ENCODE peak calls at places on chromosome 12, in nine cellular contexts. X, H, R, U, W, F, N, V and L are unnamed samples.

GRCh38 chr12:106123551-106123991 is 15.2 kb downstream of the NUAK1 start:
- DNase-seq in X (peak), R (no peak), H (no peak), U (peak), N (no peak), V (no peak), W (peak), F (no peak), L (no peak)

GRCh38 chr12:58502857-58503256 is 417.4 kb downstream of the LRIG3 start:
- DNase-seq in N (no peak), X (no peak), F (no peak), W (peak), V (no peak), H (no peak), U (peak), R (no peak), L (no peak)

GRCh38 chr12:53991077-53991460 is 6.1 kb downstream of the HOXC10 start:
- DNase-seq in U (no peak), V (no peak), N (no peak), H (no peak), X (no peak), F (no peak), R (no peak), W (no peak), L (no peak)

GRCh38 chr12:110141389-110141788 is 17.2 kb downstream of the IFT81 start:
- DNase-seq in R (no peak), N (no peak), V (no peak), U (no peak), H (no peak), W (peak), X (peak), F (no peak), L (no peak)

GRCh38 chr12:2876431-2877046 is 435 bp downstream of the FOXM1 start:
- DNase-seq in U (peak), V (no peak), H (no peak), W (no peak), N (peak), R (no peak), X (no peak), F (no peak), L (peak)

GRCh38 chr12:69732088-69732487 is 6.6 kb upstream of the RAB3IP start:
- DNase-seq in H (no peak), V (peak), R (no peak), U (peak), F (no peak), X (no peak), N (no peak), W (no peak), L (no peak)

GRCh38 chr12:76375470-76375869 is 27.3 kb upstream of the BBS10 start:
- DNase-seq in N (no peak), X (no peak), F (no peak), H (no peak), W (no peak), U (no peak), R (no peak), V (peak), L (no peak)

GRCh38 chr12:93373847-93374723 is 3.6 kb upstream of the NUDT4 start:
- DNase-seq in R (no peak), F (no peak), U (no peak), W (no peak), V (no peak), N (peak), H (no peak), X (no peak), L (no peak)

GRCh38 chr12:128853321-128854197 is at the start of gene GLT1D1:
- DNase-seq in R (no peak), U (no peak), N (peak), F (no peak), X (no peak), W (peak), V (no peak), H (peak), L (peak)

GRCh38 chr12:130764475-130765185 is 48.5 kb upstream of the RIMBP2 start:
- DNase-seq in N (no peak), F (no peak), U (peak), X (no peak), R (no peak), H (no peak), W (no peak), V (no peak), L (no peak)

GRCh38 chr12:30877110-30877875 is 49.3 kb upstream of the TSPAN11 start:
- DNase-seq in R (no peak), U (no peak), H (no peak), X (no peak), W (no peak), F (no peak), V (no peak), N (peak), L (no peak)

GRCh38 chr12:121209221-121209620 is 708 bp upstream of the P2RX4 start:
- DNase-seq in N (no peak), V (no peak), H (peak), R (no peak), U (no peak), W (no peak), F (no peak), X (no peak), L (no peak)

GRCh38 chr12:52206309-52207040 is 14.7 kb upstream of the KRT80 start:
- DNase-seq in W (no peak), V (no peak), H (peak), U (no peak), X (no peak), R (no peak), F (no peak), N (no peak), L (no peak)

GRCh38 chr12:76946451-76946850 is 67.6 kb upstream of the CSRP2 start:
- DNase-seq in R (no peak), N (no peak), X (no peak), V (no peak), W (no peak), F (no peak), U (no peak), H (no peak), L (no peak)

GRCh38 chr12:61860439-61860838 is 399.8 kb upstream of the USP15 start:
- DNase-seq in H (no peak), W (no peak), V (no peak), N (no peak), X (no peak), R (no peak), U (no peak), F (no peak), L (no peak)

GRCh38 chr12:26298785-26299621 is 103.6 kb downstream of the SSPN start:
- DNase-seq in X (no peak), H (no peak), W (peak), V (peak), U (peak), N (peak), F (no peak), R (no peak), L (peak)

GRCh38 chr12:111271674-111272418 is 97.0 kb downstream of the PHETA1 start:
- DNase-seq in N (peak), R (no peak), U (no peak), F (no peak), W (no peak), H (no peak), V (no peak), X (no peak), L (no peak)

GRCh38 chr12:10959777-10960176 is 20.7 kb upstream of the TAS2R14 start:
- DNase-seq in W (no peak), H (no peak), N (no peak), U (no peak), F (no peak), X (no peak), R (no peak), V (no peak), L (no peak)

GRCh38 chr12:81161680-81162079 is 83.8 kb downstream of the ACSS3 start:
- DNase-seq in W (no peak), H (no peak), F (no peak), U (no peak), V (no peak), R (no peak), N (no peak), X (no peak), L (no peak)

GRCh38 chr12:116990329-116990728 is 79.6 kb downstream of the FBXW8 start:
- DNase-seq in R (no peak), H (no peak), U (no peak), F (no peak), X (no peak), N (no peak), W (no peak), V (no peak), L (no peak)

GRCh38 chr12:130079254-130079653 is 83.0 kb upstream of the FZD10 start:
- DNase-seq in H (no peak), X (no peak), W (no peak), V (no peak), U (no peak), F (no peak), R (no peak), N (no peak), L (no peak)

DNA sequence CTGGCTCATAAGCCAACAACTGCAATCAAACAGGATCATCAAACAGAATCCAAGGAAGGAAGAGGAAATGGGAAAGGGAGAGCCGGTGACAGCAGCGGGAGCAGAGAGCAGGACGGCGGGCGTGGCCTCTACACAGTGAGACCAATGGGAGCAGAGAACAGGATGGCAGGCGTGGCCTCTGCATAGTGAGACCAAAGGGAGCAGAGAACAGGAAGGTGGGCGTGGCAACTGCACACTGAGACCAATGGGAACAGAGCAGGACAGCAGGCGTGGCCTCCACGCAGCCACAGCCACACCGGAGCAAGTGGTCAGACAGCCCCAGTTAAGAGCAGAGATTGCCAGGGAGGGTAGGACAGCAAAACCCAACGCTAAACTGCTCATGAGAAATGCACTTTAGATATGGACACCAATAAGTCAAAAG is 16.4 kb downstream of the LRCOL1 start:
- DNase-seq in F (peak), V (peak), X (peak), U (peak), H (peak), R (no peak), N (peak), W (peak), L (peak)
- TF ChIP-seq CTCF in F (no peak), V (no peak), X (no peak), U (no peak), H (no peak), R (no peak), N (no peak), W (no peak), L (no peak)

GRCh38 chr12:107404981-107405380 is 280.6 kb upstream of the PWP1 start:
- DNase-seq in R (no peak), W (peak), N (peak), X (no peak), H (no peak), V (no peak), U (no peak), F (no peak), L (peak)
- TF ChIP-seq CTCF in R (no peak), W (peak), N (peak), X (no peak), H (peak), V (peak), U (peak), F (no peak), L (peak)

GRCh38 chr12:112375105-112375504 is 7.1 kb downstream of the HECTD4 start:
- DNase-seq in F (no peak), R (no peak), V (no peak), H (no peak), W (no peak), X (no peak), N (no peak), U (no peak), L (no peak)
- TF ChIP-seq CTCF in F (no peak), R (no peak), V (no peak), H (no peak), W (no peak), X (no peak), N (no peak), U (no peak), L (no peak)

GRCh38 chr12:55092579-55092978 is 33.6 kb upstream of the OR9K2 start:
- DNase-seq in R (no peak), U (no peak), V (no peak), H (no peak), W (no peak), N (no peak), X (no peak), F (no peak), L (no peak)
- TF ChIP-seq CTCF in R (no peak), U (no peak), V (no peak), H (no peak), W (no peak), N (peak), X (no peak), F (no peak), L (no peak)

GRCh38 chr12:21451529-21451928 is 14.1 kb downstream of the PYROXD1 start:
- DNase-seq in U (peak), V (no peak), N (peak), F (no peak), R (no peak), H (no peak), X (no peak), W (no peak), L (no peak)
- TF ChIP-seq CTCF in U (peak), V (peak), N (peak), F (no peak), R (no peak), H (no peak), X (no peak), W (peak), L (no peak)

GRCh38 chr12:104219361-104219892 is 3.8 kb downstream of the TXNRD1 start:
- DNase-seq in V (peak), R (no peak), N (no peak), F (no peak), U (peak), W (peak), X (no peak), H (no peak), L (no peak)
- TF ChIP-seq CTCF in V (no peak), R (no peak), N (no peak), F (no peak), U (no peak), W (no peak), X (no peak), H (no peak), L (no peak)

GRCh38 chr12:527729-528128 is 68.0 kb downstream of the B4GALNT3 start:
- DNase-seq in N (no peak), V (no peak), X (no peak), U (no peak), F (no peak), R (no peak), W (no peak), H (no peak), L (no peak)

GRCh38 chr12:522692-523378 is 63.1 kb downstream of the B4GALNT3 start:
- DNase-seq in V (no peak), W (no peak), R (no peak), N (no peak), H (no peak), F (no peak), X (no peak), U (no peak), L (no peak)

GRCh38 chr12:526089-526488 is 66.3 kb downstream of the B4GALNT3 start:
- DNase-seq in W (no peak), R (no peak), V (no peak), N (no peak), F (no peak), H (no peak), X (no peak), U (no peak), L (no peak)

GRCh38 chr12:527241-527640 is 67.5 kb downstream of the B4GALNT3 start:
- DNase-seq in U (no peak), X (no peak), W (no peak), H (no peak), N (no peak), F (no peak), V (no peak), R (no peak), L (no peak)

GRCh38 chr12:524167-524951 is 64.6 kb downstream of the B4GALNT3 start:
- DNase-seq in F (peak), R (no peak), V (no peak), U (no peak), N (no peak), W (no peak), H (no peak), X (no peak), L (no peak)
- TF ChIP-seq CTCF in F (no peak), R (no peak), V (no peak), U (no peak), N (no peak), W (no peak), H (no peak), X (no peak), L (no peak)

GRCh38 chr12:50004696-50005095 is 20.6 kb downstream of the RACGAP1 start:
- DNase-seq in H (no peak), V (no peak), F (no peak), W (no peak), N (no peak), U (no peak), X (no peak), R (no peak), L (no peak)
- TF ChIP-seq CTCF in H (no peak), V (no peak), F (no peak), W (no peak), N (no peak), U (no peak), X (no peak), R (no peak), L (no peak)